ENCODE peak calls at places on chromosomes 13 and 19, in four cellular contexts. N, U, L and A are unnamed samples.

GRCh38 chr19:5313307-5313706 is 27.3 kb downstream of the PTPRS start:
- DNase-seq in N (no peak), U (no peak), L (no peak), A (no peak)

GRCh38 chr19:13252569-13253335 is 102.5 kb downstream of the IER2 start:
- DNase-seq in N (no peak), U (no peak), L (peak), A (no peak)

GRCh38 chr13:35953537-35954206 is 177.5 kb downstream of the DCLK1 start:
- DNase-seq in N (peak), U (peak), L (peak), A (peak)

GRCh38 chr13:34300559-34300958 is 482.6 kb downstream of the RFC3 start:
- DNase-seq in N (no peak), U (no peak), L (no peak), A (no peak)

GRCh38 chr19:1251233-1251502 is 2.8 kb downstream of the MIDN start:
- DNase-seq in N (peak), U (no peak), L (peak), A (no peak)

GRCh38 chr19:996051-996838 is 4.0 kb upstream of the GRIN3B start:
- DNase-seq in N (peak), U (peak), L (peak), A (no peak)

GRCh38 chr19:6103217-6103644 is 7.1 kb downstream of the RFX2 start:
- DNase-seq in N (peak), U (no peak), L (peak), A (no peak)

GRCh38 chr19:16714702-16715294 is 4.8 kb upstream of the NWD1 start:
- DNase-seq in N (peak), U (peak), L (peak), A (peak)

GRCh38 chr19:48641850-48642249 is 4.1 kb downstream of the CA11 start:
- DNase-seq in N (no peak), U (no peak), L (no peak), A (no peak)

DNA sequence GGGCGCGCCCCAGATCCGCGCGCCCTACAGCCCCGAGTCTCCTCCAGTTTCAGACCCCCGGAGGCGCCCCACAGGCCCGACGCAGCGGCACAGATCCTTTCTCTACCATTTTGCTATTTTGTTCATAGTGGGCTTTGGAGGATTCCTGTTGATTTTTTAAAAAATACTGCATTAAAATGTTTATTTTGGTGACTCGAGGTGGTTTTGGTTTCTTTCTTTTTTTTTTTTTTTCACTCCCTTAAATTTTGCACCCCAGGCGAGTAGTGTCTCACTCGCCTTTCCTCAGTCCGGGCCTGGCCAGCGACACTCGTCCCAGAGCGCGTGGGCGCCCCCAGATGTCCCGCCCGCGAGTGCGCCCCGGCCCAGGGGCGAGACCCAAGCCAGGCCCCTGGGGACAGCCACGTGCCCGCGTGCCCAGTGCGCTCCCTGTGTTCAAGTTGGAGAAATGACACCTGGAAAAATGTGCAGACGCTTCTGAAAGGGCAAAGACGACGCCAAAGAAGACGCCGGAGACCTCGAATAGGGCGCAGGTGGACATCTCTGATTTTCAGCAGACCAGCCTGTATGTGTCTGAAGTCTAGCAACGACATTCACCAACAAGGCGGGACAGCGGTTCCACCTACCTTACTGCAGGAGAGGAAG is 478 bp upstream of the INSR start:
- DNase-seq in N (peak), U (peak), L (peak), A (peak)
- H2AFZ ChIP-seq in N (peak), U (peak), L (peak), A (no peak)

GRCh38 chr13:113943821-113944565 is 29.9 kb downstream of the C13orf46 start:
- DNase-seq in N (no peak), U (no peak), L (no peak), A (no peak)
- H4K8ac ChIP-seq in N (no peak), U (no peak), L (no peak), A (no peak)

GRCh38 chr13:76523740-76524382 is 362.3 kb downstream of the KCTD12 start:
- DNase-seq in N (no peak), U (no peak), L (no peak), A (no peak)

GRCh38 chr13:76522083-76522755 is 364.0 kb downstream of the KCTD12 start:
- DNase-seq in N (peak), U (no peak), L (no peak), A (peak)

DNA sequence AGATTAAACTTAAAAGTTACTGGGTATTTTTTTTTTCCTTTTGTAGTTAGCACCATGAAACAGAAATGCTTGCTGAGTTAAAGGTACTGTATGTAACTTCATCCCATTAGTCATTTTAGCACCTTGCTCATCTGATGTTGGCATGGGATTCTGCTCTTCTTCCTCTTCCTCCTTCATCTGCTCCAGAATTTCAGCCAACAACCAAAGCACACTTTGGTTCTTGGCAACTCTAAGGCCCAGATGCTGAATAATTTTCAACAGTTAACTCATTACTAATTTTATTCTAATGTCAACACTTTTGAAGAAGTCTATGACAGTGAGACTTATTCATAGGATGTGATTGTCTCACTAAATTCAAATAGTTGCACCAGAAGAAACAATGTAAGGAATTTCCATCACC is 359.2 kb downstream of the KCTD12 start:
- DNase-seq in N (peak), U (no peak), L (no peak), A (no peak)
- H4K91ac ChIP-seq in N (no peak), U (no peak), L (no peak), A (no peak)

DNA sequence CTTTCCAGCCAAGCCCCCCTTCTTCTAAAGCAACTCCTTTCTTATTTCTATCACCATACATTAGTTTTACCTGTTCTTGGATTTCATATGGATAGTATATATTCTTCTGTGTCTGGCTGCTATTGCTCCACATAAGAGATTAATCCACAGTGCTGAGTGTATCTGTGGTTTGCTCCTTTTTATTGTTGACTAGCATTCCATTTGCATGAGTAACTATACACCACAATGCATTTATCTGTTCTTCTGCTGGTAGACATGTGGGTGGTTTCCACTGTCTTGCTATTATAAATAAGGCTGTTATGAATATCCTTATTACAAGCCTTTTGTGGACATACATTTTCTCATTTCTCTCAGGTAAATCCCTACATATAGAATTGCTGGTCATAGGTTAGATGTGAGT is 138.2 kb downstream of the SLC7A1 start:
- DNase-seq in N (peak), U (no peak), L (no peak), A (no peak)
- H2AFZ ChIP-seq in N (no peak), U (no peak), L (no peak), A (no peak)

GRCh38 chr19:35311901-35312665 is 16.9 kb upstream of the CD22 start:
- DNase-seq in N (no peak), U (no peak), L (no peak), A (no peak)
- H4K8ac ChIP-seq in N (no peak), U (peak), L (no peak), A (no peak)

GRCh38 chr13:78176880-78177279 is 258.2 kb upstream of the EDNRB start:
- DNase-seq in N (no peak), U (no peak), L (no peak), A (no peak)

GRCh38 chr13:78182813-78183212 is 264.2 kb upstream of the EDNRB start:
- DNase-seq in N (no peak), U (no peak), L (no peak), A (no peak)

DNA sequence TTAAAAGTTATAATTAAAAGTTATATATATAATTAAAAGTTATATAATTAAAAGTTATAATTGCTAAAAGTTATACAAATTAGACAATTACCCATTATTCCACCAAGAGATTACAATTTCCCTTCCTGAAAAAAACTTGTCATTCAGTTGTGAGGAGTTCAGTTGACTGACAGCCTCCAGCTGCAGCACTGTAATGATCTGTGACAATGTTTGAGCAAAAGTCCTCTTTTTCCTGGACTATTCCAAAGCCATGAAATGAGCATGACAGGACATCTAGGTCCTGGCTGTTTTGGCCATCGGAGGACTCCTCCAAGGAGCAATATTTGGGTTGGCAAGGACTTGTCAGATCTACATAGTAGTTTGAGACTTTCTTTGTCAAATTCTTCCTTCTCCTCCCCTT is 258.7 kb upstream of the EDNRB start:
- DNase-seq in N (no peak), U (no peak), L (no peak), A (no peak)
- H4K91ac ChIP-seq in N (no peak), U (no peak), L (no peak), A (no peak)

DNA sequence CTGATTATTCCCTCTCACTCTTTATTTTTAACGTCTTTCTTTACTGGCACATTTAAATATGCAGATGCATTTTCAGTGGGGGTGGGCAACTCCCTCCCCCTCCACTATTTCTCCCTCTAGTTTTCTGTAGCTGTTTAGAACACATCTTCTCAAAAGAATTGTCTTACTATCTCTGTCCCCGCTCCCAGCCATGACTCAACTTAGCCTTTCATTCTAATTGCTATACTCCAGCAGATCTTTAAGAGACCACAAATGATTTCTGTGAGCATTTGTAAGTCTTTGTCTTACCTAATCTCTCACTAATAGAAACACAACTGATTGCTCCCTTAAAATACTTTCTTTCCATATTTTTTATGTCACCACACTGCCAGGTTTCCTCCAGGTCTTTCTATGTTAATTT is 350.9 kb downstream of the SPRY2 start:
- DNase-seq in N (peak), U (no peak), L (no peak), A (no peak)
- H2AFZ ChIP-seq in N (no peak), U (no peak), L (no peak), A (no peak)

GRCh38 chr19:40493778-40494177 is 27.0 kb downstream of the SPTBN4 start:
- DNase-seq in N (no peak), U (no peak), L (no peak), A (no peak)

GRCh38 chr19:40494191-40494838 is 27.5 kb downstream of the SPTBN4 start:
- DNase-seq in N (no peak), U (no peak), L (no peak), A (no peak)

GRCh38 chr19:40486017-40486416 is 19.2 kb downstream of the SPTBN4 start:
- DNase-seq in N (no peak), U (no peak), L (no peak), A (no peak)

GRCh38 chr19:40492274-40492673 is 25.5 kb downstream of the SPTBN4 start:
- DNase-seq in N (no peak), U (no peak), L (no peak), A (no peak)

GRCh38 chr19:40489882-40490230 is 23.1 kb downstream of the SPTBN4 start:
- DNase-seq in N (no peak), U (no peak), L (no peak), A (peak)
- H4K8ac ChIP-seq in N (no peak), U (no peak), L (no peak), A (no peak)